ENCODE peak calls at places on chromosomes 5 and 9, in six cellular contexts. One of them, this sample, is unnamed.

GRCh38 chr5:55360190-55360589 is 52.4 kb downstream of the MTREX start:
- DNase-seq in NT2/D1: no peak
- DNase-seq in caudate nucleus: no peak
- DNase-seq in stimulated activated CD4-positive, alpha-beta T cell treated with anti-CD3 and anti-CD28 coated beads, Interleukin-2, amount 100 ng/mL, for 48 hours: no peak
- DNase-seq in T1000: no peak
- DNase-seq in activated effector memory CD4-positive, alpha-beta T cell treated with Interleukin-2 at 50 U/mL for 16 hours: no peak
- DNase-seq in this sample: no peak

GRCh38 chr9:78021692-78022091 is 9.9 kb downstream of the GNAQ start:
- DNase-seq in NT2/D1: no peak
- DNase-seq in caudate nucleus: no peak
- DNase-seq in stimulated activated CD4-positive, alpha-beta T cell treated with anti-CD3 and anti-CD28 coated beads, Interleukin-2, amount 100 ng/mL, for 48 hours: no peak
- DNase-seq in T1000: no peak
- DNase-seq in activated effector memory CD4-positive, alpha-beta T cell treated with Interleukin-2 at 50 U/mL for 16 hours: no peak
- DNase-seq in this sample: no peak

GRCh38 chr5:140240987-140241706 is 61.8 kb downstream of the PFDN1 start:
- DNase-seq in NT2/D1: peak; percentile 69
- DNase-seq in caudate nucleus: peak; percentile 88
- DNase-seq in stimulated activated CD4-positive, alpha-beta T cell treated with anti-CD3 and anti-CD28 coated beads, Interleukin-2, amount 100 ng/mL, for 48 hours: no peak
- DNase-seq in T1000: peak; percentile 62
- DNase-seq in activated effector memory CD4-positive, alpha-beta T cell treated with Interleukin-2 at 50 U/mL for 16 hours: no peak
- DNase-seq in this sample: no peak

GRCh38 chr5:146283344-146283761 is 55.3 kb upstream of the POU4F3 start:
- DNase-seq in NT2/D1: no peak
- DNase-seq in caudate nucleus: no peak
- DNase-seq in stimulated activated CD4-positive, alpha-beta T cell treated with anti-CD3 and anti-CD28 coated beads, Interleukin-2, amount 100 ng/mL, for 48 hours: no peak
- DNase-seq in T1000: no peak
- DNase-seq in activated effector memory CD4-positive, alpha-beta T cell treated with Interleukin-2 at 50 U/mL for 16 hours: no peak
- DNase-seq in this sample: no peak

GRCh38 chr9:86187121-86187520 is 72.3 kb downstream of the C9orf153 start:
- DNase-seq in NT2/D1: peak; percentile 84
- DNase-seq in caudate nucleus: no peak
- DNase-seq in stimulated activated CD4-positive, alpha-beta T cell treated with anti-CD3 and anti-CD28 coated beads, Interleukin-2, amount 100 ng/mL, for 48 hours: no peak
- DNase-seq in T1000: no peak
- DNase-seq in activated effector memory CD4-positive, alpha-beta T cell treated with Interleukin-2 at 50 U/mL for 16 hours: no peak
- DNase-seq in this sample: no peak

GRCh38 chr5:8394965-8395364 is 526.0 kb downstream of the MTRR start:
- DNase-seq in NT2/D1: no peak
- DNase-seq in caudate nucleus: no peak
- DNase-seq in stimulated activated CD4-positive, alpha-beta T cell treated with anti-CD3 and anti-CD28 coated beads, Interleukin-2, amount 100 ng/mL, for 48 hours: no peak
- DNase-seq in T1000: no peak
- DNase-seq in activated effector memory CD4-positive, alpha-beta T cell treated with Interleukin-2 at 50 U/mL for 16 hours: no peak
- DNase-seq in this sample: no peak

GRCh38 chr5:89851911-89852310 is 557.6 kb downstream of the CETN3 start:
- DNase-seq in NT2/D1: no peak
- DNase-seq in caudate nucleus: no peak
- DNase-seq in stimulated activated CD4-positive, alpha-beta T cell treated with anti-CD3 and anti-CD28 coated beads, Interleukin-2, amount 100 ng/mL, for 48 hours: no peak
- DNase-seq in T1000: no peak
- DNase-seq in activated effector memory CD4-positive, alpha-beta T cell treated with Interleukin-2 at 50 U/mL for 16 hours: no peak
- DNase-seq in this sample: no peak

GRCh38 chr5:179696605-179697004 is 2.2 kb upstream of the CANX start:
- DNase-seq in NT2/D1: no peak
- DNase-seq in caudate nucleus: no peak
- DNase-seq in stimulated activated CD4-positive, alpha-beta T cell treated with anti-CD3 and anti-CD28 coated beads, Interleukin-2, amount 100 ng/mL, for 48 hours: no peak
- DNase-seq in T1000: no peak
- DNase-seq in activated effector memory CD4-positive, alpha-beta T cell treated with Interleukin-2 at 50 U/mL for 16 hours: no peak
- DNase-seq in this sample: no peak

GRCh38 chr5:88786217-88786560 is 96.8 kb downstream of the MEF2C start:
- DNase-seq in NT2/D1: no peak
- DNase-seq in caudate nucleus: no peak
- DNase-seq in stimulated activated CD4-positive, alpha-beta T cell treated with anti-CD3 and anti-CD28 coated beads, Interleukin-2, amount 100 ng/mL, for 48 hours: no peak
- DNase-seq in T1000: no peak
- DNase-seq in activated effector memory CD4-positive, alpha-beta T cell treated with Interleukin-2 at 50 U/mL for 16 hours: no peak
- DNase-seq in this sample: no peak

GRCh38 chr9:27033815-27034403 is 28.4 kb upstream of the LRRC19 start:
- DNase-seq in NT2/D1: peak; percentile 44
- DNase-seq in caudate nucleus: no peak
- DNase-seq in stimulated activated CD4-positive, alpha-beta T cell treated with anti-CD3 and anti-CD28 coated beads, Interleukin-2, amount 100 ng/mL, for 48 hours: peak; percentile 46
- DNase-seq in T1000: peak; percentile 22
- DNase-seq in activated effector memory CD4-positive, alpha-beta T cell treated with Interleukin-2 at 50 U/mL for 16 hours: no peak
- DNase-seq in this sample: peak; percentile 61

GRCh38 chr9:108815156-108815555 is 40.6 kb downstream of the ACTL7B start:
- DNase-seq in NT2/D1: no peak
- DNase-seq in caudate nucleus: no peak
- DNase-seq in stimulated activated CD4-positive, alpha-beta T cell treated with anti-CD3 and anti-CD28 coated beads, Interleukin-2, amount 100 ng/mL, for 48 hours: no peak
- DNase-seq in T1000: no peak
- DNase-seq in activated effector memory CD4-positive, alpha-beta T cell treated with Interleukin-2 at 50 U/mL for 16 hours: no peak
- DNase-seq in this sample: no peak

GRCh38 chr9:133735894-133736293 is 2.3 kb downstream of the SARDH start:
- DNase-seq in NT2/D1: no peak
- DNase-seq in caudate nucleus: no peak
- DNase-seq in stimulated activated CD4-positive, alpha-beta T cell treated with anti-CD3 and anti-CD28 coated beads, Interleukin-2, amount 100 ng/mL, for 48 hours: no peak
- DNase-seq in T1000: no peak
- DNase-seq in activated effector memory CD4-positive, alpha-beta T cell treated with Interleukin-2 at 50 U/mL for 16 hours: no peak
- DNase-seq in this sample: no peak

GRCh38 chr5:179806250-179807045 is at the start of gene MGAT4B:
- DNase-seq in NT2/D1: no peak
- DNase-seq in caudate nucleus: no peak
- DNase-seq in stimulated activated CD4-positive, alpha-beta T cell treated with anti-CD3 and anti-CD28 coated beads, Interleukin-2, amount 100 ng/mL, for 48 hours: peak; percentile 63
- DNase-seq in T1000: peak; percentile 44
- DNase-seq in activated effector memory CD4-positive, alpha-beta T cell treated with Interleukin-2 at 50 U/mL for 16 hours: peak; percentile 55
- DNase-seq in this sample: peak; percentile 92

GRCh38 chr5:51148437-51148836 is 234.8 kb upstream of the ISL1 start:
- DNase-seq in NT2/D1: no peak
- DNase-seq in caudate nucleus: no peak
- DNase-seq in stimulated activated CD4-positive, alpha-beta T cell treated with anti-CD3 and anti-CD28 coated beads, Interleukin-2, amount 100 ng/mL, for 48 hours: no peak
- DNase-seq in T1000: no peak
- DNase-seq in activated effector memory CD4-positive, alpha-beta T cell treated with Interleukin-2 at 50 U/mL for 16 hours: no peak
- DNase-seq in this sample: no peak

GRCh38 chr5:158354958-158355357 is 496.0 kb upstream of the CLINT1 start:
- DNase-seq in NT2/D1: no peak
- DNase-seq in caudate nucleus: no peak
- DNase-seq in stimulated activated CD4-positive, alpha-beta T cell treated with anti-CD3 and anti-CD28 coated beads, Interleukin-2, amount 100 ng/mL, for 48 hours: no peak
- DNase-seq in T1000: no peak
- DNase-seq in activated effector memory CD4-positive, alpha-beta T cell treated with Interleukin-2 at 50 U/mL for 16 hours: no peak
- DNase-seq in this sample: peak; percentile 15

GRCh38 chr5:125492977-125493376 is 746.5 kb upstream of the ZNF608 start:
- DNase-seq in NT2/D1: no peak
- DNase-seq in caudate nucleus: no peak
- DNase-seq in stimulated activated CD4-positive, alpha-beta T cell treated with anti-CD3 and anti-CD28 coated beads, Interleukin-2, amount 100 ng/mL, for 48 hours: no peak
- DNase-seq in T1000: no peak
- DNase-seq in activated effector memory CD4-positive, alpha-beta T cell treated with Interleukin-2 at 50 U/mL for 16 hours: no peak
- DNase-seq in this sample: no peak

GRCh38 chr9:112286906-112287305 is 46.5 kb downstream of the PTBP3 start:
- DNase-seq in NT2/D1: no peak
- DNase-seq in caudate nucleus: no peak
- DNase-seq in stimulated activated CD4-positive, alpha-beta T cell treated with anti-CD3 and anti-CD28 coated beads, Interleukin-2, amount 100 ng/mL, for 48 hours: no peak
- DNase-seq in T1000: no peak
- DNase-seq in activated effector memory CD4-positive, alpha-beta T cell treated with Interleukin-2 at 50 U/mL for 16 hours: no peak
- DNase-seq in this sample: no peak

GRCh38 chr5:181217805-181218065 is 5.3 kb upstream of the TRIM41 start:
- DNase-seq in NT2/D1: no peak
- DNase-seq in caudate nucleus: no peak
- DNase-seq in stimulated activated CD4-positive, alpha-beta T cell treated with anti-CD3 and anti-CD28 coated beads, Interleukin-2, amount 100 ng/mL, for 48 hours: no peak
- DNase-seq in T1000: no peak
- DNase-seq in activated effector memory CD4-positive, alpha-beta T cell treated with Interleukin-2 at 50 U/mL for 16 hours: peak; percentile 39
- DNase-seq in this sample: no peak

GRCh38 chr9:4603830-4604229 is 58.3 kb upstream of the PLPP6 start:
- DNase-seq in NT2/D1: no peak
- DNase-seq in caudate nucleus: no peak
- DNase-seq in stimulated activated CD4-positive, alpha-beta T cell treated with anti-CD3 and anti-CD28 coated beads, Interleukin-2, amount 100 ng/mL, for 48 hours: no peak
- DNase-seq in T1000: no peak
- DNase-seq in activated effector memory CD4-positive, alpha-beta T cell treated with Interleukin-2 at 50 U/mL for 16 hours: no peak
- DNase-seq in this sample: no peak

GRCh38 chr9:83509372-83509771 is 28.8 kb downstream of the FRMD3 start:
- DNase-seq in NT2/D1: peak; percentile 44
- DNase-seq in caudate nucleus: no peak
- DNase-seq in stimulated activated CD4-positive, alpha-beta T cell treated with anti-CD3 and anti-CD28 coated beads, Interleukin-2, amount 100 ng/mL, for 48 hours: no peak
- DNase-seq in T1000: no peak
- DNase-seq in activated effector memory CD4-positive, alpha-beta T cell treated with Interleukin-2 at 50 U/mL for 16 hours: no peak
- DNase-seq in this sample: no peak

GRCh38 chr9:69004836-69005235 is 9.1 kb downstream of the PRKACG start:
- DNase-seq in NT2/D1: no peak
- DNase-seq in caudate nucleus: no peak
- DNase-seq in stimulated activated CD4-positive, alpha-beta T cell treated with anti-CD3 and anti-CD28 coated beads, Interleukin-2, amount 100 ng/mL, for 48 hours: no peak
- DNase-seq in T1000: no peak
- DNase-seq in activated effector memory CD4-positive, alpha-beta T cell treated with Interleukin-2 at 50 U/mL for 16 hours: no peak
- DNase-seq in this sample: no peak